ENCODE peak calls at places on chromosomes 11 and 22, in eight cellular contexts. J is CMK, L is ACHN, O is adrenal gland, R is right lobe of liver, I is heart left ventricle, Q is HL-60, H is renal cortical epithelial cell. Z is an unnamed sample.
A peak's percentile ranks its signal among the peaks of the same experiment; 100 is the strongest.

GRCh38 chr11:90911192-90911591 is 688.3 kb upstream of the CHORDC1 start:
- DNase-seq in H (no peak), I (no peak), O (no peak), R (no peak), J (no peak), Q (no peak), L (no peak), Z (no peak)

GRCh38 chr11:12319734-12320387 is 57.5 kb upstream of the PARVA start:
- DNase-seq in R (no peak), O (no peak), L (no peak), H (no peak), I (no peak), J (no peak), Q (no peak), Z (no peak)

GRCh38 chr11:89489930-89490329 is 1.2 kb downstream of the NOX4 start:
- DNase-seq in I (no peak), L (no peak), Q (no peak), H (peak; percentile 84), J (no peak), O (no peak), R (no peak), Z (no peak)

GRCh38 chr11:65552413-65552951 is 5.7 kb downstream of the LTBP3 start:
- DNase-seq in H (no peak), J (no peak), R (no peak), I (no peak), Q (no peak), L (no peak), O (no peak), Z (no peak)

GRCh38 chr11:130979386-130979972 is 63.2 kb upstream of the SNX19 start:
- DNase-seq in H (peak; percentile 37), L (peak; percentile 27), J (no peak), R (no peak), O (no peak), Q (no peak), I (no peak), Z (no peak)

GRCh38 chr11:72754544-72755155 is 2.4 kb upstream of the ARAP1 start:
- DNase-seq in O (no peak), Q (no peak), R (no peak), I (peak; percentile 17), H (no peak), J (no peak), L (no peak), Z (no peak)

GRCh38 chr22:45553333-45554039 is 50.8 kb downstream of the FBLN1 start:
- DNase-seq in O (peak; percentile 78), J (peak; percentile 32), I (peak; percentile 75), H (peak; percentile 59), L (peak; percentile 46), R (no peak), Q (peak; percentile 51), Z (peak; percentile 26)

GRCh38 chr11:57395905-57396623 is 5.6 kb upstream of the PRG2 start:
- DNase-seq in I (no peak), J (no peak), O (no peak), L (no peak), Q (no peak), R (no peak), H (no peak), Z (no peak)

GRCh38 chr11:73388241-73389133 is 12.3 kb downstream of the RELT start:
- DNase-seq in R (peak; percentile 76), I (peak; percentile 77), Q (peak; percentile 83), L (no peak), J (no peak), O (no peak), H (no peak), Z (no peak)

GRCh38 chr11:32311351-32312077 is 123.8 kb downstream of the WT1 start:
- DNase-seq in R (no peak), L (no peak), Q (no peak), H (no peak), O (no peak), J (no peak), I (no peak), Z (no peak)

GRCh38 chr22:42340695-42341383 is 70.4 kb upstream of the TCF20 start:
- DNase-seq in R (no peak), H (no peak), O (no peak), I (no peak), J (no peak), L (no peak), Q (no peak), Z (no peak)

GRCh38 chr11:120231963-120232362 is 8.0 kb upstream of the POU2F3 start:
- DNase-seq in H (no peak), I (no peak), L (no peak), O (no peak), R (no peak), Q (no peak), J (no peak), Z (no peak)

GRCh38 chr11:14320020-14320419 is 39.0 kb downstream of the RRAS2 start:
- DNase-seq in H (peak; percentile 78), I (no peak), J (no peak), R (no peak), O (no peak), Q (no peak), L (no peak), Z (no peak)

GRCh38 chr11:121367434-121367833 is 74.9 kb downstream of the SC5D start:
- DNase-seq in I (no peak), H (peak; percentile 25), L (no peak), R (no peak), J (no peak), Q (no peak), O (no peak), Z (peak; percentile 71)

GRCh38 chr11:67495234-67496005 is 9.7 kb downstream of the PITPNM1 start:
- DNase-seq in O (no peak), Q (no peak), L (no peak), R (no peak), H (no peak), I (no peak), J (no peak), Z (no peak)

GRCh38 chr11:12556788-12557384 is 117.3 kb upstream of the TEAD1 start:
- DNase-seq in R (no peak), H (peak; percentile 94), O (peak; percentile 49), Q (no peak), L (peak; percentile 84), J (no peak), I (peak; percentile 86), Z (no peak)

GRCh38 chr11:59754859-59755700 is at the start of gene STX3:
- DNase-seq in Q (peak; percentile 32), I (peak; percentile 66), H (peak; percentile 86), O (peak; percentile 77), R (peak; percentile 81), L (peak; percentile 83), J (no peak), Z (peak; percentile 68)